ENCODE peak calls at places on chromosomes 2 and 18, in seven cellular contexts. R is astrocyte, L is psoas muscle, Q is posterior cingulate gyrus, X is HS-27A, K is choroid plexus epithelial cell, V is adrenal gland. C is an unnamed sample.

GRCh38 chr18:45370190-45371010 is 244.9 kb upstream of the SLC14A2 start:
- DNase-seq in R (peak), L (no peak), Q (no peak), X (no peak), K (peak), V (peak), C (no peak)

GRCh38 chr18:53991805-53992204 is 232.7 kb downstream of the MBD2 start:
- DNase-seq in R (peak), L (no peak), Q (no peak), X (no peak), K (peak), V (no peak), C (no peak)

GRCh38 chr18:9055185-9055584 is 47.3 kb upstream of the NDUFV2 start:
- DNase-seq in R (peak), L (no peak), Q (no peak), X (peak), K (peak), V (no peak), C (no peak)

GRCh38 chr18:69838620-69839411 is 108.9 kb downstream of the CD226 start:
- DNase-seq in R (no peak), L (no peak), Q (no peak), X (peak), K (no peak), V (no peak), C (no peak)

GRCh38 chr18:31667185-31667584 is 17.2 kb downstream of the B4GALT6 start:
- DNase-seq in R (peak), L (no peak), Q (no peak), X (no peak), K (peak), V (no peak), C (no peak)

GRCh38 chr2:232325324-232326273 is 53.0 kb upstream of the ALPP start:
- DNase-seq in R (no peak), L (peak), Q (peak), X (no peak), K (peak), V (peak), C (peak)

GRCh38 chr2:189060096-189060642 is 86.0 kb downstream of the COL3A1 start:
- DNase-seq in R (no peak), L (no peak), Q (no peak), X (no peak), K (peak), V (no peak), C (no peak)

GRCh38 chr2:7203056-7203467 is 285.9 kb downstream of the RNF144A start:
- DNase-seq in R (peak), L (peak), Q (no peak), X (no peak), K (peak), V (peak), C (peak)

GRCh38 chr2:9325428-9325827 is 97.9 kb downstream of the ITGB1BP1 start:
- DNase-seq in R (no peak), L (no peak), Q (no peak), X (no peak), K (no peak), V (no peak), C (no peak)

GRCh38 chr18:9135912-9136314 is 668 bp upstream of the ANKRD12 start:
- DNase-seq in R (no peak), L (no peak), Q (no peak), X (no peak), K (peak), V (no peak), C (peak)

GRCh38 chr2:96841707-96842495 is 1.9 kb downstream of the ANKRD23 start:
- DNase-seq in R (no peak), L (no peak), Q (no peak), X (no peak), K (no peak), V (no peak), C (no peak)

GRCh38 chr2:10120938-10121574 is 1.5 kb upstream of the RRM2 start:
- DNase-seq in R (peak), L (no peak), Q (no peak), X (no peak), K (peak), V (no peak), C (no peak)

GRCh38 chr2:229164545-229165249 is 106.4 kb downstream of the PID1 start:
- DNase-seq in R (peak), L (no peak), Q (no peak), X (no peak), K (peak), V (peak), C (peak)

GRCh38 chr2:179264238-179265081 is at the start of gene SESTD1:
- DNase-seq in R (peak), L (peak), Q (peak), X (no peak), K (peak), V (peak), C (peak)

GRCh38 chr2:230932556-230933511 is 7.8 kb upstream of the GPR55 start:
- DNase-seq in R (no peak), L (peak), Q (peak), X (no peak), K (peak), V (peak), C (peak)

GRCh38 chr2:111135910-111136297 is 15.2 kb downstream of the BCL2L11 start:
- DNase-seq in R (peak), L (peak), Q (no peak), X (no peak), K (peak), V (no peak), C (peak)

GRCh38 chr2:222295368-222296041 is 3.3 kb downstream of the PAX3 start:
- DNase-seq in R (no peak), L (no peak), Q (no peak), X (no peak), K (peak), V (no peak), C (no peak)

GRCh38 chr2:36650031-36650430 is 46.5 kb upstream of the VIT start:
- DNase-seq in R (peak), L (peak), Q (no peak), X (peak), K (peak), V (peak), C (no peak)

GRCh38 chr18:76524900-76525698 is 30.1 kb upstream of the ZNF516 start:
- DNase-seq in R (peak), L (no peak), Q (no peak), X (no peak), K (peak), V (peak), C (no peak)

GRCh38 chr2:222609391-222609790 is 46.5 kb downstream of the FARSB start:
- DNase-seq in R (peak), L (no peak), Q (no peak), X (no peak), K (peak), V (no peak), C (no peak)

GRCh38 chr2:38652431-38653273 is 13.3 kb upstream of the GALM start:
- DNase-seq in R (no peak), L (no peak), Q (no peak), X (no peak), K (no peak), V (peak), C (no peak)

GRCh38 chr2:69742170-69742952 is 427 bp downstream of the ANXA4 start:
- DNase-seq in R (no peak), L (no peak), Q (no peak), X (no peak), K (peak), V (peak), C (no peak)